ENCODE peak calls at places on chromosomes 13 and 19, in nine cellular contexts. V is WTC11; R is AG04450; C is fibroblast of pulmonary artery; N is AG10803; T is fibroblast of lung; H is WERI-Rb-1; A is BE2C; B is CD4-positive, alpha-beta T cell. L is an unnamed sample.

GRCh38 chr19:39705578-39706188 is 1.4 kb downstream of the LGALS14 start:
- DNase-seq in H (no peak), C (peak), A (no peak), T (no peak), V (no peak), R (no peak), N (no peak), B (peak), L (no peak)

GRCh38 chr13:33052446-33052845 is 36.2 kb downstream of the KL start:
- DNase-seq in B (no peak), N (peak), V (no peak), T (peak), A (no peak), H (no peak), R (peak), C (peak), L (no peak)

GRCh38 chr19:1483979-1484428 is 5.0 kb upstream of the C19orf25 start:
- DNase-seq in C (no peak), T (no peak), A (no peak), N (no peak), R (no peak), H (no peak), B (no peak), V (no peak), L (no peak)

GRCh38 chr19:36043952-36044351 is 10.1 kb downstream of the THAP8 start:
- DNase-seq in A (no peak), V (no peak), T (no peak), C (no peak), H (no peak), N (no peak), R (no peak), B (no peak), L (no peak)

GRCh38 chr13:100088282-100088647 is 628 bp upstream of the PCCA start:
- DNase-seq in H (peak), B (no peak), N (no peak), A (no peak), C (no peak), V (peak), T (no peak), R (no peak), L (no peak)

GRCh38 chr19:56153507-56153906 is 12.4 kb downstream of the ZNF444 start:
- DNase-seq in T (no peak), B (no peak), C (no peak), H (peak), R (no peak), V (peak), N (no peak), A (no peak), L (no peak)

GRCh38 chr19:36436531-36436930 is 18.1 kb upstream of the ZFP82 start:
- DNase-seq in C (peak), A (no peak), R (no peak), V (no peak), B (no peak), H (no peak), N (no peak), T (no peak), L (no peak)

GRCh38 chr19:54256250-54257115 is 590 bp downstream of the LILRB5 start:
- DNase-seq in N (no peak), C (no peak), H (no peak), V (no peak), R (no peak), B (no peak), T (no peak), A (no peak), L (no peak)

GRCh38 chr13:100543872-100544602 is 44.6 kb downstream of the GGACT start:
- DNase-seq in C (no peak), R (no peak), H (no peak), N (no peak), T (peak), B (no peak), V (no peak), A (no peak), L (no peak)

GRCh38 chr13:36231236-36231635 is 16.9 kb upstream of the SOHLH2 start:
- DNase-seq in R (no peak), A (no peak), H (no peak), C (no peak), V (no peak), B (no peak), N (no peak), T (no peak), L (no peak)

GRCh38 chr19:13842294-13843103 is 34.4 kb upstream of the NANOS3 start:
- DNase-seq in B (peak), H (peak), N (peak), C (peak), V (peak), A (peak), T (peak), R (no peak), L (peak)

GRCh38 chr19:16374436-16374835 is 49.8 kb downstream of the KLF2 start:
- DNase-seq in N (no peak), A (no peak), V (no peak), H (no peak), C (no peak), B (no peak), R (no peak), T (no peak), L (no peak)

GRCh38 chr19:11814707-11815050 is 606 bp downstream of the ZNF440 start:
- DNase-seq in T (peak), C (peak), B (no peak), R (no peak), V (no peak), N (peak), A (peak), H (no peak), L (no peak)

GRCh38 chr19:58516964-58517833 is 2.4 kb downstream of the ZBTB45 start:
- DNase-seq in B (no peak), C (no peak), V (peak), N (no peak), A (no peak), H (no peak), T (no peak), R (no peak), L (no peak)

GRCh38 chr13:29362849-29363604 is 232.5 kb downstream of the SLC7A1 start:
- DNase-seq in V (peak), H (peak), A (peak), B (no peak), N (peak), R (peak), C (peak), T (peak), L (no peak)

GRCh38 chr19:43465468-43466120 is at the start of gene LYPD3:
- DNase-seq in T (peak), A (no peak), H (no peak), C (peak), B (no peak), V (peak), R (no peak), N (peak), L (peak)

GRCh38 chr19:2043269-2043641 is 7.8 kb downstream of the MKNK2 start:
- DNase-seq in R (no peak), T (no peak), H (no peak), V (no peak), C (no peak), B (no peak), A (no peak), N (no peak), L (no peak)

DNA sequence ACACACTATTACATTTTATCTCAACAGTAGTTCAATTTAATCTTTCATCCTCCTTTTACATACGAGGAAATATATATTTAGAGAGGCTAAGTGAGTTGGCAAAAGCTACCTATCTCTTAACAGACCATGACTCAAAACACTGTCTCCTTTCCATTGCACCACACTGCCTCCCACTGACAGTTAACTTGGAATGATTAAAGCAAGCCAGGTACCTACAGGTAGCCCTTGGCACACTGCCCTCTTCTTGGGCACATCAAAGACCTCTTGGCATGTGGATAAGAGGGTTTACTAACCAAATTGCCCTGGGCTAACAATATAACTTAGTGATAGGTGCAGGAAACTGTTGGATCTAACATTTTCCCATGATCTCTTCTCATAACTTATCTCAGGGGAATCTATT is 1.9 kb downstream of the ABHD13 start:
- DNase-seq in T (no peak), B (no peak), C (no peak), H (peak), N (no peak), A (no peak), R (no peak), V (no peak), L (no peak)
- TF ChIP-seq CTCF in T (no peak), B (no peak), C (no peak), H (peak), N (no peak), A (peak), R (no peak), V (no peak), L (no peak)

GRCh38 chr13:87259479-87260083 is 411.6 kb upstream of the SLITRK5 start:
- DNase-seq in A (peak), H (peak), C (no peak), N (no peak), V (peak), R (no peak), B (no peak), T (peak), L (no peak)
- TF ChIP-seq CTCF in A (peak), H (peak), C (peak), N (peak), V (peak), R (peak), B (no peak), T (peak), L (no peak)

DNA sequence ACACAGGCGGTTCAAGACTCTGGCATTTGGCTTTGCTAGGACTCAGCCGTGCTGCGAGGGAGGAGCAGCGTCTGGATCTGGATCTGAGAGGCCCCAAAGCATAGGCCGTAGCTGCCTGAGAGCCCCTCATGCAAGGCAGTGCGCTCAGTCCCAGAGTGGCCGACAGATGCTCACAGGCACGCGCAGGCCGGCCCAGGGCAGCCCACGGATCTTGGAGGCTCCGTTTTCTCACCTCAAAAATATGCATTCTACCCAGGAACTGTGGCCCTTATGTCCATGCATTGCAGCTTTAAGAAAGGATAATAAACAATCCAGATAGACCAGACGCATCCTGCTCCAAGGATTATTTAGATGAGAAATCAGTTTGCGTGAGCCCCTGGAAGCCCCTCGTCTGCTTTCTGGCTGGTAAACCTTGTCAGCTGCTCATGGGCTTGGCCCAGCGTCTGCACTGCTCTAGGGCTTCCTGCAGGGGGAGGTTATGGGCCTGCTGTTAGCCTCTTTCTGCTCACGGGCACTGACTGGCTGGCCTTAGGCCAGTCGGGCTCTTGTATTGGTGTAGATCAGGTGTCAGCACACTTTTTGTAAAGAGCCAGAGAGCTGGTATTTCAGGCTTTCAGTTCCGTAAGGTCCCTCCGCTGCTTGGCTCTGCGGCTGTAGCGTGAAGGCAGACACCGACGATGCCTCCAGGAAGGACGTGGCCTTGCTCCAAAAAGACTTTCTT is 24.2 kb downstream of the TEX29 start:
- DNase-seq in C (peak), V (peak), H (peak), B (no peak), R (peak), T (peak), N (peak), A (no peak), L (no peak)
- TF ChIP-seq CTCF in C (peak), V (peak), H (peak), B (no peak), R (peak), T (no peak), N (peak), A (peak), L (no peak)

GRCh38 chr19:34838753-34839431 is 65.9 kb upstream of the ZNF599 start:
- DNase-seq in B (no peak), C (peak), R (no peak), H (peak), A (no peak), V (peak), N (peak), T (peak), L (no peak)
- TF ChIP-seq CTCF in B (peak), C (peak), R (peak), H (peak), A (no peak), V (peak), N (peak), T (peak), L (no peak)

DNA sequence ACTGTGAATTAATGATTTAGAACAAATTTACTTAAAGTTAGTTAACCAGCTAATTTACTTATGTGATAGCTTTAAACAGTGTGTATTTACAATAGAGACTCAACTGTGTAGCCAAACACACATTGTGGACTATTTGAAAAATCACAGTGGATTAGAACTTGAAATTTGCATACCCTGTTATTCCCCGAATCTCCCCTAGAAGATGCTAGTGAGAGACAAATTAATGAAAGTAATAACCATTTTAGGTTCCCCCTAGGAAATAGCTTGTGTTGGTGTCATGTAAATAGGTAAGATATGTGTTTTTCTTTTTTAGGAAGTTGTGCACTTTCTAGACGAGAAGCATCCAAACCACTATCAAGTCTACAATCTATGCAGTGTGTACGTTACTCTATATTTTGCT is 98.5 kb downstream of the C1QTNF9 start:
- DNase-seq in A (no peak), B (no peak), H (no peak), V (no peak), N (no peak), T (no peak), C (no peak), R (no peak), L (no peak)
- TF ChIP-seq CTCF in A (peak), B (no peak), H (peak), V (no peak), N (no peak), T (no peak), C (peak), R (peak), L (peak)

DNA sequence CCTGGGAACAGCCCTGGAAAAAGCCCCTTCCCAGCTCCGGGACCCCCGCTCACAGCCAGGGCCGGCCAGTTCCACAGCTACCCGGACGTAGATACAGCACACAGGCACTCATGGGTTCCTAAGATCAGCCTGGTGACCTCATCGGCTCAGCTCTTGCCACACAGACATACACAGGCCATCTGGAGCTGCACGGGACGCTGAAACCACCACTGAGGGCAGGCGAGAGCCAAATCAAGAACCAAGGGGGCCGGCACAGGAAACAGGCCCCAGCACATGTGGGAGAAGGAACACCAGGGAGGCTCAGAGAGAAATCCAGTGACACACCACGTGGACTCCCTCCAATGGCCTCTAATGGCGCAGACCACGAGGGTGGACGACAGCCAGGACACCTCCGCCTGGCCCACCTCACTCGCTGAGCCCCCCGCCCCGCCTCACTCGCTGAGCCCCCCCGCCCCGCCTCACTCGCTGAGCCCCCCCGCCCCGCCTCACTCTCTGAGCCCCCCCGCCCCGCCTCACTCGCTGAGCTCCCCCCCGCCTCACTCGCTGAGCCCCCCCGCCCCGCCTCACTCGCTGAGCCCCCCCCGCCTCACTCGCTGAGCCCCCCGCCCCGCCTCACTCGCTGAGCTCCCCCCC is 69.7 kb upstream of the C13orf46 start:
- DNase-seq in T (peak), B (no peak), C (peak), N (peak), V (no peak), A (peak), H (peak), R (peak), L (peak)
- TF ChIP-seq CTCF in T (peak), B (no peak), C (peak), N (peak), V (no peak), A (no peak), H (peak), R (peak), L (peak)

DNA sequence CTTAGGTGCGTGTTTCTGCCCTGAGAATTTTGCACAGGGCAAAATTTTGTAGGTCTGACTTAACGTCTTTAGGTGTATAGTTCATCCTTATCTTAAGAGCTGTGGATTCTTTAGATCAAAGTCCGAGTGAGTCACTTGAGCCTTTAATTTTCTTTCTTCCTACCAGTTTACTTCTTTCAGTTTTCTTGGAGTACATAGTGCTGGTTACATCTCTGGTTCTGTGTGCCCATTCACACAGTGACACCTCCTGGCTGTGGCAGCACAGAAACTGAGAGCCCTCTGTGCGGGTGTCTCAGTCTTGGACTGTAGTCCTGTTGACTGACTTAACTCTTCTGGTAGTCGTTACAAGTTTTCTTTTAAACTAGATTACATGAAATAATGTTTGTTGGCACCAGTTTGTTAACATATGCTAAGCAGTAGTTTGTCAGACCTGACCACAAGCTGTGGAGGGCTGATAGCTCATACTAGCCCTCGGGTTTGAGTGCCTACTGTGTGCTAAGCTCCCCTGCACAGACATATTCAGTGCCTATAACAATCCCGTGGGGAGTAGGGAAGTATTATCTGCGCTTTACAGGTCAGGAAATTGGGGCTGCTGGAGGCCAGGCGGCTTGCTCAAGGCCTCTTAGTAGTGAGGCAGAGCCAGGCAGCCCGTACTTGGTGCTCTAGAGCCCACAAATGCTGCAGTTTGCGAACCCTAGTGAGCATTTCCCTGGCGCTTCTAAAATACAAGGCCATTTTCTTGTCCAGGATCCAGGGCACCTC is 1.6 kb downstream of the GATAD2A start:
- DNase-seq in A (peak), R (no peak), V (no peak), T (peak), N (peak), C (peak), B (peak), H (peak), L (no peak)
- TF ChIP-seq CTCF in A (peak), R (peak), V (no peak), T (no peak), N (peak), C (peak), B (peak), H (peak), L (peak)

DNA sequence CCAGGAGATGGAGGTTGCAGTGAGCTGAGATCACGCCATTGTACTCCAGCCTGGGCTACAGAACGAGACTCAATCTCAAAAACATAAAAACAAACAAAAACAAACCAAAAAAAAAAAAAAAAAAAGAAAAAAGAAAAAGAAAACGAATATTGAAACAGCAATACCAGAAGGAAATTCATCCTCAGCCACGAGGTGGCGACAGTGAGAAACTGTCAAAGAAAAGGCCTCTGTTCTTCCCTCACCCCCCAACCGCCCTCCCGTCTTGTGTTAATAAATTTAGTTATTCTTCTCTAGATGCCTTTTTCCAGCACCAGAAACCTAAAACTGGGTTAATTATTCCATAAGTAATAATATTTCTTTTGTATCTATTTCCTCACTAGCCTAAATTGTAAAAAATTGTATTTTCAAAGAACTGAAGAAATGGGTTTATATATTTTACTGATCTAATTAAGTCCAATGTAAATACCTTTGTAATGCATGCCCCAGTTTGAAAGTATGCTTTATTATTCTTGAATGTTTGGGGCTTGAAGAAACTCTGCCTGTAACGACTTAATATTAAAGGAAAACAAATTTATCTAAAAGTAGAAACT is 38.6 kb downstream of the LIG4 start:
- DNase-seq in B (peak), H (peak), R (no peak), N (no peak), A (peak), T (peak), C (peak), V (peak), L (no peak)
- TF ChIP-seq CTCF in B (peak), H (peak), R (peak), N (peak), A (peak), T (peak), C (peak), V (peak), L (peak)

DNA sequence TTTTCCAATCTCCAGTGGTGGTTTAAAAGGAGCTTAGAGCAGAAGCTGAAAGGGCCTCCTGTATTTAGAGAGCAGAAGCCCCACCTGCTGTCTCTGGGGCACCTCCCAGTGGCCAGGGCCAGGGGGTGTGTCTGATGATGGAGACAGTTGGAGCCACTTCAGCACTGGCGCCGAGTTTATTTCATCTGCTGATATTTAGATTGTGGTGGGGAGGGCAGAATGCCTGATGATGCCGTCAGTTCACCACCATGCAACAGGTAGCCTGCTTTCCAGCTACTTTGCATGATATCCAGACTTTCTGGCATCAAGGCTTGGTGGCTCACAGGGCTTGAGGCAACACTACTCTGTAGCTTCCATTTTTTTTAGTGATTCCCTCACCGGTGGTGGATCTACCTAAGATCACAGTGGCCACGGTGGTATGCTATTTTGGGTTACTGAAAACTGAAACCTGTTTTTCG is 371.9 kb downstream of the KCNRG start:
- DNase-seq in B (peak), A (peak), N (peak), R (no peak), H (peak), T (peak), C (peak), V (peak), L (no peak)
- TF ChIP-seq CTCF in B (peak), A (peak), N (peak), R (peak), H (peak), T (peak), C (peak), V (no peak), L (no peak)